ENCODE peak calls at places on chromosomes 1 and 21, in seven cellular contexts. R, N, P, W, H, Q and G are unnamed samples.

GRCh38 chr1:24501371-24502167 is 1.1 kb upstream of the RCAN3 start:
- DNase-seq in R (peak), P (no peak), N (no peak), W (peak), Q (peak), H (no peak), G (no peak)

GRCh38 chr1:150018165-150018564 is 7.6 kb upstream of the OTUD7B start:
- DNase-seq in N (no peak), P (no peak), Q (no peak), R (no peak), H (no peak), W (no peak), G (no peak)

GRCh38 chr1:37776946-37777516 is 12.1 kb upstream of the EPHA10 start:
- DNase-seq in Q (no peak), R (no peak), P (no peak), W (no peak), H (no peak), N (no peak), G (no peak)

GRCh38 chr1:214420833-214421232 is 130.6 kb downstream of the PTPN14 start:
- DNase-seq in W (no peak), N (no peak), R (no peak), P (no peak), H (no peak), Q (no peak), G (no peak)

GRCh38 chr1:36222481-36223372 is 1.5 kb upstream of the THRAP3 start:
- DNase-seq in H (no peak), P (no peak), N (no peak), R (no peak), Q (no peak), W (peak), G (no peak)

GRCh38 chr1:168084396-168085231 is 52.1 kb downstream of the GPR161 start:
- DNase-seq in H (no peak), W (peak), N (no peak), R (peak), Q (peak), P (no peak), G (no peak)

GRCh38 chr1:90593312-90593711 is 123.8 kb downstream of the BARHL2 start:
- DNase-seq in P (no peak), W (no peak), R (no peak), Q (no peak), N (no peak), H (no peak), G (no peak)

GRCh38 chr1:81032374-81032773 is 768.4 kb upstream of the ADGRL2 start:
- DNase-seq in P (no peak), Q (no peak), W (no peak), R (no peak), H (no peak), N (no peak), G (no peak)

GRCh38 chr1:94617139-94617805 is 75.7 kb upstream of the F3 start:
- DNase-seq in N (no peak), R (no peak), H (no peak), W (no peak), P (no peak), Q (no peak), G (no peak)

GRCh38 chr1:214438530-214438929 is 112.9 kb downstream of the PTPN14 start:
- DNase-seq in Q (no peak), N (no peak), P (no peak), W (no peak), H (no peak), R (no peak), G (no peak)

GRCh38 chr1:65703853-65704252 is 88.8 kb upstream of the PDE4B start:
- DNase-seq in H (no peak), R (no peak), N (no peak), Q (no peak), P (no peak), W (no peak), G (no peak)

GRCh38 chr1:6770727-6771567 is 14.3 kb upstream of the CAMTA1 start:
- DNase-seq in N (no peak), H (no peak), R (no peak), W (no peak), P (no peak), Q (no peak), G (peak)

GRCh38 chr1:44112486-44112885 is 6.1 kb upstream of the KLF17 start:
- DNase-seq in N (no peak), H (no peak), Q (no peak), R (no peak), W (no peak), P (no peak), G (no peak)

GRCh38 chr1:7319196-7319595 is 451.9 kb upstream of the VAMP3 start:
- DNase-seq in N (no peak), P (no peak), H (no peak), R (no peak), Q (no peak), W (no peak), G (no peak)

GRCh38 chr1:17630048-17630830 is 90.7 kb downstream of the ARHGEF10L start:
- DNase-seq in Q (no peak), H (no peak), W (no peak), R (peak), P (peak), N (no peak), G (no peak)

GRCh38 chr1:61606448-61607312 is 118.3 kb downstream of the TM2D1 start:
- DNase-seq in Q (no peak), H (no peak), R (peak), N (no peak), P (no peak), W (peak), G (no peak)

DNA sequence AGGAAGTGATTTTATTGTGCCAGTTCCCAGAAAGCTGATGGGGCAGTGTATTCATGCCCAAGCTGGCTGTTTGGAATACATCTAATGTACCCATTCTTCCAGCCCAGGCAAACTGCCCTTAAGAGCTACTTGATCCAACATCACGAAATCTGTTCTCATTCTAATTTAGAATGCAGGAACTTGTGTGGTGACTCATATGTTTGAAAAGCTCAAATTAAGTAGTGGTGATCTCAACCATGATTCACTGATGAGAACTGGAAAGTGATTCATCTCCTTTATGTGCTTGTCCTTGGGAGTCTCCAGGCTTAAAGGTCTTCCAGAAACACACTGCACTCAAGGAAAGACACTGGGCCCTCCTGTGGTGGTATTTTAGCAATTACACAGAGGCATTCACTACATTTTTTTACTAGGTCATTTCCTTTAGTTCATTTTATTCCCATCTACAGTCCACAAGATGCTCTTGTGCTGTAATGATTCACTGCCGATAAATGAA is 65.4 kb downstream of the RPE65 start:
- DNase-seq in P (peak), Q (no peak), N (no peak), R (no peak), W (no peak), H (peak), G (no peak)
- TF ChIP-seq CTCF in P (peak), Q (no peak), N (no peak), R (peak), W (no peak), H (peak), G (no peak)

GRCh38 chr21:33374080-33374873 is 28.9 kb upstream of the IFNGR2 start:
- DNase-seq in Q (peak), N (no peak), W (peak), P (no peak), R (peak), H (no peak), G (no peak)
- TF ChIP-seq CTCF in Q (peak), N (peak), W (peak), P (peak), R (peak), H (peak), G (no peak)

DNA sequence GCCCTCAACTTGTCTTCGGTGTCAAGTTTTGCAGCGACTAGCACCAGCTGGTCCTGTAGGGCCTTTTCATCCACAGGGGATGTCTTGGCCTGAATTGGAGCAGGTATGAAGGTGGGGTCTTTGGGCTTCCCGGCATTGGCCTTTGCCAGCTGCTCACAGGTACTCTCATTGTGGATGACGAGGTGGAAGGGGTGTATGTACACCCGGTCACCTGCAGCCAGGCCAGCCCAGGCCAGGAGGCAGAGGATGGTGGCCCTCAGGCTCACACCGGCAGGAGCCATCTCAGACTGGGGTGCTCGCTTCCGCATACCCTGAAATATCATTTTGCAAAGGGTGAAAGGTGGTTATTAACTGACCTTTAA is 3.4 kb downstream of the AGT start:
- DNase-seq in Q (no peak), N (no peak), W (no peak), H (no peak), P (no peak), R (no peak), G (no peak)
- TF ChIP-seq CTCF in Q (no peak), N (no peak), W (no peak), H (no peak), P (no peak), R (no peak), G (no peak)

DNA sequence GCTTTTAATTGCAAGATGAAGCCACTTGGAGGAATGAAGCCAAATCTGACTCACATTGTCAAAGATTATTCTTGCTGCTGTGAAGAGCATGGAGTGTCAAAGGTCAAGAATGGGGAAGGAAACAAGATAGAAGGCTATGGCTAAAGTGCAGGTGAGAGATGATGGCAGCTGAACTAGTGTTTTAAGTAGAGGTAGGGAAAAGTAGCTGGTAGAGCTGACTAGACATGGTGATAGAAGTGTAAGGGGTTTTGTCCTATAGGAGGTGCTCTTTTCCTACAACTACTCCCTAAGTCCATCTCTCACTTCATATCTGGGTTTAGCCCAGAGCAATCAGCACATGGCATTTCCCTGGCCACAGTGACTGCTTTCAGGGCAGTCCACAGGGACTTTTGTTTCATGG is 11.8 kb downstream of the UBE2T start:
- DNase-seq in N (no peak), R (no peak), H (no peak), Q (no peak), W (no peak), P (no peak), G (no peak)
- TF ChIP-seq CTCF in N (no peak), R (no peak), H (no peak), Q (no peak), W (no peak), P (no peak), G (no peak)